ENCODE peak calls at places on chromosomes 6 and 20, in seven cellular contexts. One of them, this sample, is unnamed.

GRCh38 chr6:98894810-98895209 is 52.9 kb downstream of the FBXL4 start:
- DNase-seq in non-pigmented ciliary epithelial cell: no peak
- DNase-seq in A172: no peak
- DNase-seq in B cell: no peak
- DNase-seq in C1 segment of cervical spinal cord: no peak
- DNase-seq in lower lobe of right lung: no peak
- DNase-seq in activated CD8-positive, alpha-beta T cell treated with anti-CD3 and anti-CD28 coated beads, Interleukin-2, amount 10 ng/mL, durations not matched to agents 7 days and 5 days: no peak
- DNase-seq in this sample: no peak

GRCh38 chr6:70221025-70221714 is 81.7 kb downstream of the COL9A1 start:
- DNase-seq in non-pigmented ciliary epithelial cell: no peak
- DNase-seq in A172: peak; percentile 8
- DNase-seq in B cell: peak; percentile 46
- DNase-seq in C1 segment of cervical spinal cord: no peak
- DNase-seq in lower lobe of right lung: no peak
- DNase-seq in activated CD8-positive, alpha-beta T cell treated with anti-CD3 and anti-CD28 coated beads, Interleukin-2, amount 10 ng/mL, durations not matched to agents 7 days and 5 days: no peak
- DNase-seq in this sample: no peak

GRCh38 chr6:12198851-12199250 is 91.3 kb upstream of the EDN1 start:
- DNase-seq in non-pigmented ciliary epithelial cell: no peak
- DNase-seq in A172: no peak
- DNase-seq in B cell: no peak
- DNase-seq in C1 segment of cervical spinal cord: no peak
- DNase-seq in lower lobe of right lung: no peak
- DNase-seq in activated CD8-positive, alpha-beta T cell treated with anti-CD3 and anti-CD28 coated beads, Interleukin-2, amount 10 ng/mL, durations not matched to agents 7 days and 5 days: no peak
- DNase-seq in this sample: no peak

GRCh38 chr20:32594204-32594603 is 9.1 kb upstream of the NOL4L start:
- DNase-seq in non-pigmented ciliary epithelial cell: no peak
- DNase-seq in A172: no peak
- DNase-seq in B cell: no peak
- DNase-seq in C1 segment of cervical spinal cord: no peak
- DNase-seq in lower lobe of right lung: no peak
- DNase-seq in activated CD8-positive, alpha-beta T cell treated with anti-CD3 and anti-CD28 coated beads, Interleukin-2, amount 10 ng/mL, durations not matched to agents 7 days and 5 days: no peak
- DNase-seq in this sample: no peak

GRCh38 chr20:62203378-62204030 is 16.6 kb downstream of the HRH3 start:
- DNase-seq in non-pigmented ciliary epithelial cell: no peak
- DNase-seq in A172: no peak
- DNase-seq in B cell: no peak
- DNase-seq in C1 segment of cervical spinal cord: no peak
- DNase-seq in lower lobe of right lung: peak; percentile 30
- DNase-seq in activated CD8-positive, alpha-beta T cell treated with anti-CD3 and anti-CD28 coated beads, Interleukin-2, amount 10 ng/mL, durations not matched to agents 7 days and 5 days: no peak
- DNase-seq in this sample: no peak

GRCh38 chr6:26349964-26350857 is 14.8 kb upstream of the BTN3A2 start:
- DNase-seq in non-pigmented ciliary epithelial cell: no peak
- DNase-seq in A172: no peak
- DNase-seq in B cell: no peak
- DNase-seq in C1 segment of cervical spinal cord: no peak
- DNase-seq in lower lobe of right lung: no peak
- DNase-seq in activated CD8-positive, alpha-beta T cell treated with anti-CD3 and anti-CD28 coated beads, Interleukin-2, amount 10 ng/mL, durations not matched to agents 7 days and 5 days: no peak
- DNase-seq in this sample: no peak

GRCh38 chr20:2173186-2173585 is 71.6 kb downstream of the STK35 start:
- DNase-seq in non-pigmented ciliary epithelial cell: no peak
- DNase-seq in A172: no peak
- DNase-seq in B cell: no peak
- DNase-seq in C1 segment of cervical spinal cord: no peak
- DNase-seq in lower lobe of right lung: no peak
- DNase-seq in activated CD8-positive, alpha-beta T cell treated with anti-CD3 and anti-CD28 coated beads, Interleukin-2, amount 10 ng/mL, durations not matched to agents 7 days and 5 days: no peak
- DNase-seq in this sample: no peak

GRCh38 chr6:456358-456857 is 64.9 kb downstream of the IRF4 start:
- DNase-seq in non-pigmented ciliary epithelial cell: no peak
- DNase-seq in A172: no peak
- DNase-seq in B cell: no peak
- DNase-seq in C1 segment of cervical spinal cord: no peak
- DNase-seq in lower lobe of right lung: no peak
- DNase-seq in activated CD8-positive, alpha-beta T cell treated with anti-CD3 and anti-CD28 coated beads, Interleukin-2, amount 10 ng/mL, durations not matched to agents 7 days and 5 days: no peak
- DNase-seq in this sample: no peak